ENCODE peak calls at places on chromosomes 7 and 10, in eight cellular contexts. E is lower leg skin, X is heart left ventricle, Z is sigmoid colon, U is IMR-90, H is prostate gland, I is Peyer's patch, W is A549. M is an unnamed sample.

GRCh38 chr10:130686680-130687300 is 550.6 kb downstream of the GLRX3 start:
- DNase-seq in E (no peak), X (no peak), Z (no peak), U (no peak), H (no peak), I (no peak), W (peak), M (no peak)

GRCh38 chr10:34758447-34758996 is 56.6 kb downstream of the PARD3 start:
- DNase-seq in E (no peak), X (no peak), Z (no peak), U (peak), H (no peak), I (peak), W (peak), M (no peak)

GRCh38 chr10:103818110-103818509 is 37.3 kb downstream of the SH3PXD2A start:
- DNase-seq in E (no peak), X (no peak), Z (peak), U (no peak), H (no peak), I (no peak), W (no peak), M (no peak)

GRCh38 chr7:14666304-14666703 is 236.2 kb downstream of the DGKB start:
- DNase-seq in E (no peak), X (no peak), Z (no peak), U (no peak), H (no peak), I (no peak), W (no peak), M (no peak)

GRCh38 chr7:76509931-76510877 is at the start of gene UPK3B:
- DNase-seq in E (peak), X (no peak), Z (peak), U (no peak), H (no peak), I (no peak), W (peak), M (no peak)

GRCh38 chr10:117929321-117930067 is 117.2 kb downstream of the RAB11FIP2 start:
- DNase-seq in E (no peak), X (no peak), Z (no peak), U (no peak), H (no peak), I (no peak), W (no peak), M (no peak)

GRCh38 chr10:75137533-75138438 is 26.3 kb downstream of the SAMD8 start:
- DNase-seq in E (no peak), X (no peak), Z (no peak), U (peak), H (no peak), I (no peak), W (peak), M (no peak)

GRCh38 chr10:100303724-100304319 is 17.3 kb upstream of the BLOC1S2 start:
- DNase-seq in E (no peak), X (no peak), Z (no peak), U (peak), H (no peak), I (no peak), W (peak), M (no peak)

GRCh38 chr10:128102480-128103228 is 23.6 kb downstream of the MKI67 start:
- DNase-seq in E (peak), X (no peak), Z (no peak), U (no peak), H (peak), I (no peak), W (no peak), M (peak)

GRCh38 chr7:49333180-49333881 is 409.0 kb downstream of the CDC14C start:
- DNase-seq in E (no peak), X (no peak), Z (no peak), U (no peak), H (no peak), I (no peak), W (no peak), M (no peak)

GRCh38 chr7:143374556-143374955 is 6.6 kb upstream of the ZYX start:
- DNase-seq in E (no peak), X (no peak), Z (no peak), U (no peak), H (no peak), I (no peak), W (no peak), M (no peak)

GRCh38 chr10:99395750-99396445 is 34.5 kb downstream of the GOT1 start:
- DNase-seq in E (peak), X (no peak), Z (no peak), U (peak), H (peak), I (no peak), W (no peak), M (no peak)

GRCh38 chr10:13774303-13774893 is 187.6 kb downstream of the PRPF18 start:
- DNase-seq in E (no peak), X (no peak), Z (no peak), U (no peak), H (no peak), I (no peak), W (no peak), M (no peak)

GRCh38 chr7:110090113-110090820 is 1000.7 kb upstream of the LRRN3 start:
- DNase-seq in E (no peak), X (no peak), Z (no peak), U (peak), H (no peak), I (no peak), W (peak), M (no peak)

GRCh38 chr7:2524808-2525140 is 5.2 kb downstream of the LFNG start:
- DNase-seq in E (no peak), X (no peak), Z (no peak), U (no peak), H (no peak), I (no peak), W (no peak), M (no peak)

GRCh38 chr7:54932818-54933543 is 85.8 kb upstream of the EGFR start:
- DNase-seq in E (peak), X (peak), Z (peak), U (peak), H (peak), I (peak), W (peak), M (peak)

GRCh38 chr7:15504376-15504775 is 57.4 kb downstream of the AGMO start:
- DNase-seq in E (no peak), X (no peak), Z (no peak), U (no peak), H (no peak), I (no peak), W (no peak), M (no peak)

GRCh38 chr7:77306231-77307067 is 106.8 kb upstream of the FGL2 start:
- DNase-seq in E (peak), X (no peak), Z (no peak), U (no peak), H (no peak), I (no peak), W (no peak), M (no peak)

GRCh38 chr10:6678211-6678803 is 98.2 kb upstream of the PRKCQ start:
- DNase-seq in E (no peak), X (peak), Z (no peak), U (peak), H (peak), I (peak), W (peak), M (peak)

GRCh38 chr10:111391146-111391545 is 314.3 kb downstream of the ADRA2A start:
- DNase-seq in E (no peak), X (no peak), Z (no peak), U (no peak), H (no peak), I (no peak), W (no peak), M (no peak)

GRCh38 chr7:131145026-131145425 is 182.7 kb upstream of the MKLN1 start:
- DNase-seq in E (no peak), X (no peak), Z (no peak), U (peak), H (no peak), I (no peak), W (peak), M (no peak)

GRCh38 chr10:100784126-100784525 is 38.7 kb downstream of the PAX2 start:
- DNase-seq in E (no peak), X (no peak), Z (peak), U (no peak), H (no peak), I (no peak), W (no peak), M (no peak)

GRCh38 chr7:13144622-13145021 is 457.2 kb downstream of the ARL4A start:
- DNase-seq in E (no peak), X (peak), Z (no peak), U (peak), H (no peak), I (no peak), W (no peak), M (no peak)

GRCh38 chr10:79098596-79099015 is 29.8 kb downstream of the ZMIZ1 start:
- DNase-seq in E (no peak), X (no peak), Z (no peak), U (peak), H (no peak), I (peak), W (no peak), M (no peak)
- TF ChIP-seq CTCF in E (no peak), X (no peak), Z (no peak), U (no peak), H (no peak), I (no peak), W (no peak), M (no peak)

DNA sequence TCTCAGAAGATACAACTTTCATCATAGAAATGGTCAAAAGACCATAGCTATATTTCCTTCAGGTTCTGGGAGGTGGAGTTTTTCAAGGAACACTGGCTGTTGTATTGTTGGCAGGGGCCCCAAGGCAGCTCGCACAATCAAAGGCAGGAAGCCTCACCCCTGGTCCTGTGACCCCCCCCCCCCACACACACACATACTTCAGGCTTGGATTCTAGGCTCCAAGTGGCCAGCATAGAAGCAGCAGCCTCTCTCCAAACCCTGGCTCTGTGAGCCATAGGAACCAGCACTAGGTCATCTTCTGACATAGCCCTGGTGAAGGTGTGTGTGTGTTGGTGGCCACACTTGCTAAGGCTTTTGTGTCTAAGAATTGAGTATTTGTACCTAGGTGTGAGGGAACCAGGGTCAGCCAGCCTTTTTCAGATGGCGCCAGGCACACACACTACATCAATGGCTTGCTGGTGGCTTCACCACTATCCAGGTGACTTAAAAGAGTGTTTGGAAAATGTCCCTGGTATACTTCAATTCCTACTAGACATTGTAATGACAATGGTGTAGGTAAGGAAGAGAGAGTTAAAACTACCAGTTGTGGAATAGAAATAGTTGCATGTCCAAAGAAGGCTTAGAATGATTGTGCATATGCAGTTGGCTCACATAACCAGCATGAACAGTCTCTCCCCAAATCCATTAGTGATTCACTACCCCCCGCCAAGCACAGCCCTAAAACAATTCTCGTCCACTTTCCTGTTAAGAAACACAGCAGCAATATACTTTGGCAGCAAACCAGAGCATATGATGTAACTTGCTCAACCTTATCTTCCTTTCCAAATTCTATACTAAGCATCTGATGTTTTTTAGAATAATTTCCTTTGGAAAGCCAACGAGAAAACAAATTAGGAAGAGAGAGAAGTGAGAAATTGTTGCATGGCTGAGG is 91.3 kb downstream of the AVL9 start:
- DNase-seq in E (no peak), X (peak), Z (no peak), U (peak), H (no peak), I (no peak), W (peak), M (no peak)
- TF ChIP-seq POLR2A in E (no peak), X (no peak), Z (no peak), U (no peak), H (no peak), I (no peak), W (no peak), M (no peak)

DNA sequence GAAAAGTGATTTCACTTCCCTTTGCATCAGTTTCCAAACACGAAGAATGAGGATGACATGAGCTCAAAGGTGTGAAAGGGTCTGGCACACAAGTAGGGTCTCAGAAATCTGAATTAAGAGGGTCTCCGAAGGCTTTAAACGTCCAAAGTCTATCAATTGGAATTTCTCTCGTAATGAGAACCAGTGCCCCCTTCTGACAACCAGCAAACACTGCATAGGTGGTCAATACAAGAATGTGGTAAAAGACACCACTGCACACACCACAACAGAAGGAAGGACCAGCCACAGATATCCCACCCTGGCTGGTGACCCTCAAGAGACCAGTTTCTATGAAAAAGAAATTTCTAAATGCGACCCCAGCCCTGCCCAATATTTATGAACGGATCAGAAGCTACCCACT is 78.1 kb downstream of the CALN1 start:
- DNase-seq in E (no peak), X (no peak), Z (no peak), U (no peak), H (no peak), I (no peak), W (no peak), M (no peak)
- TF ChIP-seq CTCF in E (no peak), X (no peak), Z (no peak), U (no peak), H (no peak), I (no peak), W (no peak), M (no peak)

GRCh38 chr7:151008143-151008510 is 16.2 kb downstream of the ATG9B start:
- DNase-seq in E (no peak), X (no peak), Z (no peak), U (no peak), H (no peak), I (no peak), W (no peak), M (no peak)

GRCh38 chr7:151007469-151007898 is 16.7 kb downstream of the NOS3 start:
- DNase-seq in E (no peak), X (no peak), Z (no peak), U (no peak), H (no peak), I (no peak), W (no peak), M (no peak)

GRCh38 chr7:151009340-151010001 is 14.8 kb downstream of the ATG9B start:
- DNase-seq in E (no peak), X (no peak), Z (no peak), U (no peak), H (no peak), I (no peak), W (no peak), M (no peak)

GRCh38 chr7:151010002-151010306 is 14.3 kb downstream of the ATG9B start:
- DNase-seq in E (no peak), X (no peak), Z (no peak), U (no peak), H (no peak), I (no peak), W (no peak), M (no peak)

GRCh38 chr7:151008511-151009323 is 15.6 kb downstream of the ATG9B start:
- DNase-seq in E (peak), X (peak), Z (no peak), U (no peak), H (no peak), I (peak), W (peak), M (peak)
- TF ChIP-seq POLR2A in E (no peak), X (no peak), Z (no peak), U (no peak), H (no peak), I (no peak), W (no peak), M (no peak)

GRCh38 chr7:98816925-98817710 is 52.7 kb downstream of the TMEM130 start:
- DNase-seq in E (no peak), X (no peak), Z (no peak), U (no peak), H (no peak), I (no peak), W (no peak), M (no peak)
- TF ChIP-seq CTCF in E (no peak), X (no peak), Z (no peak), U (no peak), H (no peak), I (no peak), W (no peak), M (no peak)

M was measured in transverse colon.